ENCODE peak calls at places on chromosomes 7 and 10, in ten cellular contexts. One of them, this sample, is unnamed.
A peak's percentile ranks its signal among the peaks of the same experiment; 100 is the strongest.

GRCh38 chr10:132257271-132257670 is 50.5 kb downstream of the STK32C start:
- DNase-seq in AG04450: no peak
- DNase-seq in EL: peak; percentile 76
- DNase-seq in GM23248: peak; percentile 89
- DNase-seq in activated CD4-positive, alpha-beta T cell treated with anti-CD3 and anti-CD28 coated beads for 48 hours: peak; percentile 62
- DNase-seq in adrenal gland: no peak
- DNase-seq in activated CD4-positive, alpha-beta memory T cell treated with anti-CD3 and anti-CD28 coated beads for 36 hours: peak; percentile 74
- DNase-seq in psoas muscle: no peak
- DNase-seq in T-helper 1 cell: no peak
- DNase-seq in lower lobe of right lung: no peak
- DNase-seq in this sample: peak; percentile 39

GRCh38 chr10:96287392-96288105 is 16.2 kb upstream of the BLNK start:
- DNase-seq in AG04450: no peak
- DNase-seq in EL: no peak
- DNase-seq in GM23248: no peak
- DNase-seq in activated CD4-positive, alpha-beta T cell treated with anti-CD3 and anti-CD28 coated beads for 48 hours: no peak
- DNase-seq in adrenal gland: no peak
- DNase-seq in activated CD4-positive, alpha-beta memory T cell treated with anti-CD3 and anti-CD28 coated beads for 36 hours: no peak
- DNase-seq in psoas muscle: no peak
- DNase-seq in T-helper 1 cell: no peak
- DNase-seq in lower lobe of right lung: no peak
- DNase-seq in this sample: no peak

GRCh38 chr10:106609867-106610266 is 554.6 kb downstream of the SORCS1 start:
- DNase-seq in AG04450: no peak
- DNase-seq in EL: peak; percentile 27
- DNase-seq in GM23248: peak; percentile 13
- DNase-seq in activated CD4-positive, alpha-beta T cell treated with anti-CD3 and anti-CD28 coated beads for 48 hours: no peak
- DNase-seq in adrenal gland: no peak
- DNase-seq in activated CD4-positive, alpha-beta memory T cell treated with anti-CD3 and anti-CD28 coated beads for 36 hours: no peak
- DNase-seq in psoas muscle: no peak
- DNase-seq in T-helper 1 cell: no peak
- DNase-seq in lower lobe of right lung: no peak
- DNase-seq in this sample: peak; percentile 15

GRCh38 chr10:21497177-21497807 is 28.2 kb downstream of the SKIDA1 start:
- DNase-seq in AG04450: no peak
- DNase-seq in EL: peak; percentile 92
- DNase-seq in GM23248: peak; percentile 86
- DNase-seq in activated CD4-positive, alpha-beta T cell treated with anti-CD3 and anti-CD28 coated beads for 48 hours: peak; percentile 43
- DNase-seq in adrenal gland: peak; percentile 97
- DNase-seq in activated CD4-positive, alpha-beta memory T cell treated with anti-CD3 and anti-CD28 coated beads for 36 hours: peak; percentile 49
- DNase-seq in psoas muscle: peak; percentile 90
- DNase-seq in T-helper 1 cell: no peak
- DNase-seq in lower lobe of right lung: peak; percentile 95
- DNase-seq in this sample: peak; percentile 94

GRCh38 chr7:23810099-23810498 is 100.1 kb downstream of the STK31 start:
- DNase-seq in AG04450: no peak
- DNase-seq in EL: no peak
- DNase-seq in GM23248: no peak
- DNase-seq in activated CD4-positive, alpha-beta T cell treated with anti-CD3 and anti-CD28 coated beads for 48 hours: no peak
- DNase-seq in adrenal gland: no peak
- DNase-seq in activated CD4-positive, alpha-beta memory T cell treated with anti-CD3 and anti-CD28 coated beads for 36 hours: no peak
- DNase-seq in psoas muscle: no peak
- DNase-seq in T-helper 1 cell: no peak
- DNase-seq in lower lobe of right lung: no peak
- DNase-seq in this sample: no peak

GRCh38 chr7:32881074-32881982 is 10.2 kb downstream of the KBTBD2 start:
- DNase-seq in AG04450: no peak
- DNase-seq in EL: peak; percentile 52
- DNase-seq in GM23248: peak; percentile 52
- DNase-seq in activated CD4-positive, alpha-beta T cell treated with anti-CD3 and anti-CD28 coated beads for 48 hours: no peak
- DNase-seq in adrenal gland: no peak
- DNase-seq in activated CD4-positive, alpha-beta memory T cell treated with anti-CD3 and anti-CD28 coated beads for 36 hours: no peak
- DNase-seq in psoas muscle: no peak
- DNase-seq in T-helper 1 cell: no peak
- DNase-seq in lower lobe of right lung: no peak
- DNase-seq in this sample: peak; percentile 48

GRCh38 chr7:30396379-30396778 is 82.2 kb downstream of the NOD1 start:
- DNase-seq in AG04450: no peak
- DNase-seq in EL: no peak
- DNase-seq in GM23248: peak; percentile 12
- DNase-seq in activated CD4-positive, alpha-beta T cell treated with anti-CD3 and anti-CD28 coated beads for 48 hours: no peak
- DNase-seq in adrenal gland: no peak
- DNase-seq in activated CD4-positive, alpha-beta memory T cell treated with anti-CD3 and anti-CD28 coated beads for 36 hours: no peak
- DNase-seq in psoas muscle: no peak
- DNase-seq in T-helper 1 cell: no peak
- DNase-seq in lower lobe of right lung: no peak
- DNase-seq in this sample: no peak

GRCh38 chr10:97494863-97495506 is 3.2 kb downstream of the MMS19 start:
- DNase-seq in AG04450: no peak
- DNase-seq in EL: no peak
- DNase-seq in GM23248: peak; percentile 38
- DNase-seq in activated CD4-positive, alpha-beta T cell treated with anti-CD3 and anti-CD28 coated beads for 48 hours: no peak
- DNase-seq in adrenal gland: no peak
- DNase-seq in activated CD4-positive, alpha-beta memory T cell treated with anti-CD3 and anti-CD28 coated beads for 36 hours: no peak
- DNase-seq in psoas muscle: no peak
- DNase-seq in T-helper 1 cell: no peak
- DNase-seq in lower lobe of right lung: no peak
- DNase-seq in this sample: peak; percentile 34

GRCh38 chr7:148622887-148623585 is 32.5 kb downstream of the C7orf33 start:
- DNase-seq in AG04450: no peak
- DNase-seq in EL: no peak
- DNase-seq in GM23248: no peak
- DNase-seq in activated CD4-positive, alpha-beta T cell treated with anti-CD3 and anti-CD28 coated beads for 48 hours: no peak
- DNase-seq in adrenal gland: no peak
- DNase-seq in activated CD4-positive, alpha-beta memory T cell treated with anti-CD3 and anti-CD28 coated beads for 36 hours: no peak
- DNase-seq in psoas muscle: no peak
- DNase-seq in T-helper 1 cell: no peak
- DNase-seq in lower lobe of right lung: no peak
- DNase-seq in this sample: peak; percentile 13

GRCh38 chr7:103446046-103446520 is at the start of gene SLC26A5:
- DNase-seq in AG04450: no peak
- DNase-seq in EL: no peak
- DNase-seq in GM23248: peak; percentile 22
- DNase-seq in activated CD4-positive, alpha-beta T cell treated with anti-CD3 and anti-CD28 coated beads for 48 hours: peak; percentile 29
- DNase-seq in adrenal gland: no peak
- DNase-seq in activated CD4-positive, alpha-beta memory T cell treated with anti-CD3 and anti-CD28 coated beads for 36 hours: peak; percentile 20
- DNase-seq in psoas muscle: no peak
- DNase-seq in T-helper 1 cell: no peak
- DNase-seq in lower lobe of right lung: peak; percentile 76
- DNase-seq in this sample: no peak

GRCh38 chr7:47253650-47254080 is 328.2 kb downstream of the TNS3 start:
- DNase-seq in AG04450: peak; percentile 46
- DNase-seq in EL: peak; percentile 86
- DNase-seq in GM23248: peak; percentile 87
- DNase-seq in activated CD4-positive, alpha-beta T cell treated with anti-CD3 and anti-CD28 coated beads for 48 hours: no peak
- DNase-seq in adrenal gland: peak; percentile 59
- DNase-seq in activated CD4-positive, alpha-beta memory T cell treated with anti-CD3 and anti-CD28 coated beads for 36 hours: no peak
- DNase-seq in psoas muscle: peak; percentile 55
- DNase-seq in T-helper 1 cell: no peak
- DNase-seq in lower lobe of right lung: no peak
- DNase-seq in this sample: peak; percentile 77

GRCh38 chr7:50502947-50503346 is 52.8 kb upstream of the FIGNL1 start:
- DNase-seq in AG04450: no peak
- DNase-seq in EL: no peak
- DNase-seq in GM23248: no peak
- DNase-seq in activated CD4-positive, alpha-beta T cell treated with anti-CD3 and anti-CD28 coated beads for 48 hours: no peak
- DNase-seq in adrenal gland: no peak
- DNase-seq in activated CD4-positive, alpha-beta memory T cell treated with anti-CD3 and anti-CD28 coated beads for 36 hours: no peak
- DNase-seq in psoas muscle: peak; percentile 63
- DNase-seq in T-helper 1 cell: no peak
- DNase-seq in lower lobe of right lung: no peak
- DNase-seq in this sample: peak; percentile 24

GRCh38 chr10:100043344-100043743 is 33.6 kb upstream of the DNMBP start:
- DNase-seq in AG04450: no peak
- DNase-seq in EL: peak; percentile 34
- DNase-seq in GM23248: peak; percentile 36
- DNase-seq in activated CD4-positive, alpha-beta T cell treated with anti-CD3 and anti-CD28 coated beads for 48 hours: peak; percentile 44
- DNase-seq in adrenal gland: peak; percentile 51
- DNase-seq in activated CD4-positive, alpha-beta memory T cell treated with anti-CD3 and anti-CD28 coated beads for 36 hours: peak; percentile 54
- DNase-seq in psoas muscle: no peak
- DNase-seq in T-helper 1 cell: no peak
- DNase-seq in lower lobe of right lung: no peak
- DNase-seq in this sample: no peak

GRCh38 chr10:86306628-86307278 is 59.8 kb downstream of the GRID1 start:
- DNase-seq in AG04450: no peak
- DNase-seq in EL: peak; percentile 5
- DNase-seq in GM23248: peak; percentile 33
- DNase-seq in activated CD4-positive, alpha-beta T cell treated with anti-CD3 and anti-CD28 coated beads for 48 hours: peak; percentile 38
- DNase-seq in adrenal gland: peak; percentile 11
- DNase-seq in activated CD4-positive, alpha-beta memory T cell treated with anti-CD3 and anti-CD28 coated beads for 36 hours: peak; percentile 29
- DNase-seq in psoas muscle: no peak
- DNase-seq in T-helper 1 cell: no peak
- DNase-seq in lower lobe of right lung: no peak
- DNase-seq in this sample: peak; percentile 28

GRCh38 chr10:11827006-11827405 is 3.9 kb downstream of the PROSER2 start:
- DNase-seq in AG04450: no peak
- DNase-seq in EL: no peak
- DNase-seq in GM23248: no peak
- DNase-seq in activated CD4-positive, alpha-beta T cell treated with anti-CD3 and anti-CD28 coated beads for 48 hours: no peak
- DNase-seq in adrenal gland: no peak
- DNase-seq in activated CD4-positive, alpha-beta memory T cell treated with anti-CD3 and anti-CD28 coated beads for 36 hours: no peak
- DNase-seq in psoas muscle: no peak
- DNase-seq in T-helper 1 cell: no peak
- DNase-seq in lower lobe of right lung: no peak
- DNase-seq in this sample: no peak

GRCh38 chr7:117090820-117091219 is 137.5 kb downstream of the ST7 start:
- DNase-seq in AG04450: no peak
- DNase-seq in EL: no peak
- DNase-seq in GM23248: no peak
- DNase-seq in activated CD4-positive, alpha-beta T cell treated with anti-CD3 and anti-CD28 coated beads for 48 hours: no peak
- DNase-seq in adrenal gland: peak; percentile 18
- DNase-seq in activated CD4-positive, alpha-beta memory T cell treated with anti-CD3 and anti-CD28 coated beads for 36 hours: no peak
- DNase-seq in psoas muscle: no peak
- DNase-seq in T-helper 1 cell: no peak
- DNase-seq in lower lobe of right lung: no peak
- DNase-seq in this sample: no peak

GRCh38 chr7:54704851-54705250 is 54.2 kb downstream of the SEC61G start:
- DNase-seq in AG04450: no peak
- DNase-seq in EL: no peak
- DNase-seq in GM23248: no peak
- DNase-seq in activated CD4-positive, alpha-beta T cell treated with anti-CD3 and anti-CD28 coated beads for 48 hours: no peak
- DNase-seq in adrenal gland: no peak
- DNase-seq in activated CD4-positive, alpha-beta memory T cell treated with anti-CD3 and anti-CD28 coated beads for 36 hours: no peak
- DNase-seq in psoas muscle: no peak
- DNase-seq in T-helper 1 cell: no peak
- DNase-seq in lower lobe of right lung: no peak
- DNase-seq in this sample: no peak

GRCh38 chr10:132527338-132528063 is 10.1 kb upstream of the INPP5A start:
- DNase-seq in AG04450: no peak
- DNase-seq in EL: no peak
- DNase-seq in GM23248: peak; percentile 41
- DNase-seq in activated CD4-positive, alpha-beta T cell treated with anti-CD3 and anti-CD28 coated beads for 48 hours: no peak
- DNase-seq in adrenal gland: no peak
- DNase-seq in activated CD4-positive, alpha-beta memory T cell treated with anti-CD3 and anti-CD28 coated beads for 36 hours: no peak
- DNase-seq in psoas muscle: peak; percentile 9
- DNase-seq in T-helper 1 cell: no peak
- DNase-seq in lower lobe of right lung: peak; percentile 30
- DNase-seq in this sample: no peak